ENCODE peak calls at places on chromosomes 5 and 9, in eight cellular contexts. One of them, this sample, is unnamed.

GRCh38 chr9:135116892-135117680 is 29.6 kb downstream of the OLFM1 start:
- DNase-seq in pancreas: peak
- DNase-seq in T-helper 1 cell: no peak
- DNase-seq in head of caudate nucleus: peak
- DNase-seq in stimulated activated CD4-positive, alpha-beta T cell treated with anti-CD3 and anti-CD28 coated beads, Interleukin-15, amount 100 ng/mL, for 1 hour: no peak
- DNase-seq in endothelial cell of umbilical vein: no peak
- DNase-seq in H9: no peak
- DNase-seq in BJ: no peak
- DNase-seq in this sample: no peak

GRCh38 chr9:130682490-130683121 is 11.0 kb upstream of the EXOSC2 start:
- DNase-seq in H9: peak
- DNase-seq in endothelial cell of umbilical vein: peak
- DNase-seq in pancreas: peak
- DNase-seq in T-helper 1 cell: peak
- DNase-seq in head of caudate nucleus: peak
- DNase-seq in stimulated activated CD4-positive, alpha-beta T cell treated with anti-CD3 and anti-CD28 coated beads, Interleukin-15, amount 100 ng/mL, for 1 hour: peak
- DNase-seq in BJ: no peak
- DNase-seq in this sample: peak

GRCh38 chr5:40736103-40736875 is 19.5 kb downstream of the TTC33 start:
- DNase-seq in endothelial cell of umbilical vein: peak
- DNase-seq in H9: no peak
- DNase-seq in T-helper 1 cell: no peak
- DNase-seq in stimulated activated CD4-positive, alpha-beta T cell treated with anti-CD3 and anti-CD28 coated beads, Interleukin-15, amount 100 ng/mL, for 1 hour: no peak
- DNase-seq in pancreas: no peak
- DNase-seq in BJ: no peak
- DNase-seq in head of caudate nucleus: no peak
- DNase-seq in this sample: no peak

GRCh38 chr5:96933764-96934163 is 2.1 kb upstream of the LNPEP start:
- DNase-seq in pancreas: no peak
- DNase-seq in H9: no peak
- DNase-seq in BJ: no peak
- DNase-seq in head of caudate nucleus: no peak
- DNase-seq in endothelial cell of umbilical vein: no peak
- DNase-seq in T-helper 1 cell: no peak
- DNase-seq in stimulated activated CD4-positive, alpha-beta T cell treated with anti-CD3 and anti-CD28 coated beads, Interleukin-15, amount 100 ng/mL, for 1 hour: no peak
- DNase-seq in this sample: no peak

GRCh38 chr5:88778736-88779135 is 104.2 kb downstream of the MEF2C start:
- DNase-seq in head of caudate nucleus: peak
- DNase-seq in T-helper 1 cell: no peak
- DNase-seq in H9: no peak
- DNase-seq in stimulated activated CD4-positive, alpha-beta T cell treated with anti-CD3 and anti-CD28 coated beads, Interleukin-15, amount 100 ng/mL, for 1 hour: no peak
- DNase-seq in endothelial cell of umbilical vein: no peak
- DNase-seq in pancreas: no peak
- DNase-seq in BJ: no peak
- DNase-seq in this sample: no peak

GRCh38 chr9:37922391-37923120 is 18.6 kb upstream of the SLC25A51 start:
- DNase-seq in endothelial cell of umbilical vein: no peak
- DNase-seq in stimulated activated CD4-positive, alpha-beta T cell treated with anti-CD3 and anti-CD28 coated beads, Interleukin-15, amount 100 ng/mL, for 1 hour: no peak
- DNase-seq in T-helper 1 cell: no peak
- DNase-seq in H9: no peak
- DNase-seq in BJ: no peak
- DNase-seq in pancreas: no peak
- DNase-seq in head of caudate nucleus: no peak
- DNase-seq in this sample: no peak

GRCh38 chr5:76819851-76820280 is 1.0 kb downstream of the F2RL1 start:
- DNase-seq in head of caudate nucleus: no peak
- DNase-seq in T-helper 1 cell: no peak
- DNase-seq in H9: no peak
- DNase-seq in BJ: no peak
- DNase-seq in stimulated activated CD4-positive, alpha-beta T cell treated with anti-CD3 and anti-CD28 coated beads, Interleukin-15, amount 100 ng/mL, for 1 hour: no peak
- DNase-seq in endothelial cell of umbilical vein: no peak
- DNase-seq in pancreas: peak
- DNase-seq in this sample: no peak

GRCh38 chr5:8138884-8139283 is 269.9 kb downstream of the MTRR start:
- DNase-seq in head of caudate nucleus: no peak
- DNase-seq in BJ: no peak
- DNase-seq in T-helper 1 cell: no peak
- DNase-seq in endothelial cell of umbilical vein: no peak
- DNase-seq in H9: no peak
- DNase-seq in stimulated activated CD4-positive, alpha-beta T cell treated with anti-CD3 and anti-CD28 coated beads, Interleukin-15, amount 100 ng/mL, for 1 hour: no peak
- DNase-seq in pancreas: no peak
- DNase-seq in this sample: no peak

GRCh38 chr9:93082841-93083411 is 13.1 kb upstream of the CARD19 start:
- DNase-seq in stimulated activated CD4-positive, alpha-beta T cell treated with anti-CD3 and anti-CD28 coated beads, Interleukin-15, amount 100 ng/mL, for 1 hour: no peak
- DNase-seq in head of caudate nucleus: no peak
- DNase-seq in H9: no peak
- DNase-seq in BJ: no peak
- DNase-seq in endothelial cell of umbilical vein: no peak
- DNase-seq in T-helper 1 cell: no peak
- DNase-seq in pancreas: no peak
- DNase-seq in this sample: peak

GRCh38 chr9:114603183-114603582 is 7.9 kb upstream of the TMEM268 start:
- DNase-seq in endothelial cell of umbilical vein: no peak
- DNase-seq in stimulated activated CD4-positive, alpha-beta T cell treated with anti-CD3 and anti-CD28 coated beads, Interleukin-15, amount 100 ng/mL, for 1 hour: no peak
- DNase-seq in H9: no peak
- DNase-seq in BJ: no peak
- DNase-seq in pancreas: no peak
- DNase-seq in head of caudate nucleus: no peak
- DNase-seq in T-helper 1 cell: no peak
- DNase-seq in this sample: no peak

GRCh38 chr9:97561501-97561900 is 60.0 kb downstream of the TMOD1 start:
- DNase-seq in H9: no peak
- DNase-seq in BJ: no peak
- DNase-seq in head of caudate nucleus: no peak
- DNase-seq in pancreas: no peak
- DNase-seq in stimulated activated CD4-positive, alpha-beta T cell treated with anti-CD3 and anti-CD28 coated beads, Interleukin-15, amount 100 ng/mL, for 1 hour: no peak
- DNase-seq in endothelial cell of umbilical vein: no peak
- DNase-seq in T-helper 1 cell: no peak
- DNase-seq in this sample: no peak

GRCh38 chr5:173468821-173469251 is 140.6 kb upstream of the STC2 start:
- DNase-seq in head of caudate nucleus: no peak
- DNase-seq in pancreas: no peak
- DNase-seq in H9: no peak
- DNase-seq in endothelial cell of umbilical vein: no peak
- DNase-seq in BJ: no peak
- DNase-seq in stimulated activated CD4-positive, alpha-beta T cell treated with anti-CD3 and anti-CD28 coated beads, Interleukin-15, amount 100 ng/mL, for 1 hour: no peak
- DNase-seq in T-helper 1 cell: no peak
- DNase-seq in this sample: no peak

GRCh38 chr9:131334568-131335105 is 45.1 kb downstream of the PLPP7 start:
- DNase-seq in head of caudate nucleus: no peak
- DNase-seq in T-helper 1 cell: no peak
- DNase-seq in H9: no peak
- DNase-seq in stimulated activated CD4-positive, alpha-beta T cell treated with anti-CD3 and anti-CD28 coated beads, Interleukin-15, amount 100 ng/mL, for 1 hour: no peak
- DNase-seq in pancreas: no peak
- DNase-seq in BJ: no peak
- DNase-seq in endothelial cell of umbilical vein: peak
- DNase-seq in this sample: no peak

GRCh38 chr5:78797945-78798731 is 149.6 kb upstream of the LHFPL2 start:
- DNase-seq in BJ: no peak
- DNase-seq in head of caudate nucleus: no peak
- DNase-seq in H9: no peak
- DNase-seq in stimulated activated CD4-positive, alpha-beta T cell treated with anti-CD3 and anti-CD28 coated beads, Interleukin-15, amount 100 ng/mL, for 1 hour: no peak
- DNase-seq in endothelial cell of umbilical vein: no peak
- DNase-seq in T-helper 1 cell: no peak
- DNase-seq in pancreas: no peak
- DNase-seq in this sample: no peak

GRCh38 chr5:176540956-176541337 is 3.7 kb upstream of the RNF44 start:
- DNase-seq in H9: no peak
- DNase-seq in endothelial cell of umbilical vein: no peak
- DNase-seq in head of caudate nucleus: no peak
- DNase-seq in BJ: no peak
- DNase-seq in pancreas: no peak
- DNase-seq in stimulated activated CD4-positive, alpha-beta T cell treated with anti-CD3 and anti-CD28 coated beads, Interleukin-15, amount 100 ng/mL, for 1 hour: no peak
- DNase-seq in T-helper 1 cell: no peak
- DNase-seq in this sample: peak

GRCh38 chr5:77239126-77239741 is 28.8 kb downstream of the PDE8B start:
- DNase-seq in BJ: no peak
- DNase-seq in endothelial cell of umbilical vein: peak
- DNase-seq in head of caudate nucleus: no peak
- DNase-seq in T-helper 1 cell: no peak
- DNase-seq in stimulated activated CD4-positive, alpha-beta T cell treated with anti-CD3 and anti-CD28 coated beads, Interleukin-15, amount 100 ng/mL, for 1 hour: no peak
- DNase-seq in pancreas: no peak
- DNase-seq in H9: no peak
- DNase-seq in this sample: no peak

GRCh38 chr5:135535820-135536801 is at the start of gene NEUROG1:
- DNase-seq in endothelial cell of umbilical vein: no peak
- DNase-seq in head of caudate nucleus: no peak
- DNase-seq in pancreas: no peak
- DNase-seq in T-helper 1 cell: no peak
- DNase-seq in H9: peak
- DNase-seq in BJ: no peak
- DNase-seq in stimulated activated CD4-positive, alpha-beta T cell treated with anti-CD3 and anti-CD28 coated beads, Interleukin-15, amount 100 ng/mL, for 1 hour: no peak
- DNase-seq in this sample: no peak

GRCh38 chr5:119578937-119579336 is 50.4 kb upstream of the FAM170A start:
- DNase-seq in T-helper 1 cell: no peak
- DNase-seq in head of caudate nucleus: no peak
- DNase-seq in stimulated activated CD4-positive, alpha-beta T cell treated with anti-CD3 and anti-CD28 coated beads, Interleukin-15, amount 100 ng/mL, for 1 hour: no peak
- DNase-seq in pancreas: no peak
- DNase-seq in endothelial cell of umbilical vein: peak
- DNase-seq in BJ: no peak
- DNase-seq in H9: peak
- DNase-seq in this sample: no peak

GRCh38 chr5:107566537-107566875 is 104.2 kb downstream of the EFNA5 start:
- DNase-seq in pancreas: no peak
- DNase-seq in T-helper 1 cell: no peak
- DNase-seq in head of caudate nucleus: no peak
- DNase-seq in H9: no peak
- DNase-seq in endothelial cell of umbilical vein: no peak
- DNase-seq in BJ: no peak
- DNase-seq in stimulated activated CD4-positive, alpha-beta T cell treated with anti-CD3 and anti-CD28 coated beads, Interleukin-15, amount 100 ng/mL, for 1 hour: no peak
- DNase-seq in this sample: no peak

GRCh38 chr9:94937214-94937903 is 210.9 kb downstream of the AOPEP start:
- DNase-seq in BJ: peak
- DNase-seq in H9: no peak
- DNase-seq in endothelial cell of umbilical vein: peak
- DNase-seq in pancreas: no peak
- DNase-seq in T-helper 1 cell: no peak
- DNase-seq in stimulated activated CD4-positive, alpha-beta T cell treated with anti-CD3 and anti-CD28 coated beads, Interleukin-15, amount 100 ng/mL, for 1 hour: no peak
- DNase-seq in head of caudate nucleus: no peak
- DNase-seq in this sample: no peak

GRCh38 chr5:67971223-67971830 is 244.2 kb upstream of the PIK3R1 start:
- DNase-seq in head of caudate nucleus: no peak
- DNase-seq in endothelial cell of umbilical vein: no peak
- DNase-seq in pancreas: peak
- DNase-seq in BJ: peak
- DNase-seq in stimulated activated CD4-positive, alpha-beta T cell treated with anti-CD3 and anti-CD28 coated beads, Interleukin-15, amount 100 ng/mL, for 1 hour: no peak
- DNase-seq in H9: no peak
- DNase-seq in T-helper 1 cell: no peak
- DNase-seq in this sample: no peak

GRCh38 chr5:107218457-107219193 is 452.1 kb downstream of the EFNA5 start:
- DNase-seq in H9: no peak
- DNase-seq in head of caudate nucleus: no peak
- DNase-seq in stimulated activated CD4-positive, alpha-beta T cell treated with anti-CD3 and anti-CD28 coated beads, Interleukin-15, amount 100 ng/mL, for 1 hour: no peak
- DNase-seq in T-helper 1 cell: no peak
- DNase-seq in BJ: no peak
- DNase-seq in endothelial cell of umbilical vein: peak
- DNase-seq in pancreas: no peak
- DNase-seq in this sample: no peak

GRCh38 chr5:169161022-169161680 is 139.8 kb downstream of the SLIT3 start:
- DNase-seq in head of caudate nucleus: no peak
- DNase-seq in H9: peak
- DNase-seq in endothelial cell of umbilical vein: peak
- DNase-seq in T-helper 1 cell: no peak
- DNase-seq in pancreas: peak
- DNase-seq in BJ: peak
- DNase-seq in stimulated activated CD4-positive, alpha-beta T cell treated with anti-CD3 and anti-CD28 coated beads, Interleukin-15, amount 100 ng/mL, for 1 hour: no peak
- DNase-seq in this sample: no peak

GRCh38 chr5:130747556-130747955 is 417.5 kb downstream of the HINT1 start:
- DNase-seq in pancreas: no peak
- DNase-seq in head of caudate nucleus: no peak
- DNase-seq in H9: no peak
- DNase-seq in stimulated activated CD4-positive, alpha-beta T cell treated with anti-CD3 and anti-CD28 coated beads, Interleukin-15, amount 100 ng/mL, for 1 hour: no peak
- DNase-seq in T-helper 1 cell: no peak
- DNase-seq in BJ: no peak
- DNase-seq in endothelial cell of umbilical vein: no peak
- DNase-seq in this sample: no peak

GRCh38 chr5:83244516-83244915 is 167.2 kb downstream of the XRCC4 start:
- DNase-seq in BJ: no peak
- DNase-seq in pancreas: no peak
- DNase-seq in stimulated activated CD4-positive, alpha-beta T cell treated with anti-CD3 and anti-CD28 coated beads, Interleukin-15, amount 100 ng/mL, for 1 hour: no peak
- DNase-seq in T-helper 1 cell: no peak
- DNase-seq in H9: no peak
- DNase-seq in endothelial cell of umbilical vein: no peak
- DNase-seq in head of caudate nucleus: no peak
- DNase-seq in this sample: no peak

GRCh38 chr5:36214434-36214833 is 27.3 kb downstream of the NADK2 start:
- DNase-seq in pancreas: no peak
- DNase-seq in head of caudate nucleus: no peak
- DNase-seq in endothelial cell of umbilical vein: no peak
- DNase-seq in T-helper 1 cell: no peak
- DNase-seq in BJ: no peak
- DNase-seq in H9: no peak
- DNase-seq in stimulated activated CD4-positive, alpha-beta T cell treated with anti-CD3 and anti-CD28 coated beads, Interleukin-15, amount 100 ng/mL, for 1 hour: no peak
- DNase-seq in this sample: no peak

GRCh38 chr5:39197556-39197955 is 21.8 kb downstream of the FYB1 start:
- DNase-seq in T-helper 1 cell: peak
- DNase-seq in H9: no peak
- DNase-seq in stimulated activated CD4-positive, alpha-beta T cell treated with anti-CD3 and anti-CD28 coated beads, Interleukin-15, amount 100 ng/mL, for 1 hour: no peak
- DNase-seq in BJ: no peak
- DNase-seq in endothelial cell of umbilical vein: no peak
- DNase-seq in pancreas: no peak
- DNase-seq in head of caudate nucleus: no peak
- DNase-seq in this sample: peak

GRCh38 chr5:74490814-74491213 is 149.7 kb downstream of the ENC1 start:
- DNase-seq in pancreas: no peak
- DNase-seq in endothelial cell of umbilical vein: no peak
- DNase-seq in H9: no peak
- DNase-seq in stimulated activated CD4-positive, alpha-beta T cell treated with anti-CD3 and anti-CD28 coated beads, Interleukin-15, amount 100 ng/mL, for 1 hour: no peak
- DNase-seq in head of caudate nucleus: no peak
- DNase-seq in BJ: no peak
- DNase-seq in T-helper 1 cell: no peak
- DNase-seq in this sample: no peak

GRCh38 chr9:90546200-90546599 is 96.4 kb downstream of the DIRAS2 start:
- DNase-seq in BJ: peak
- DNase-seq in endothelial cell of umbilical vein: no peak
- DNase-seq in T-helper 1 cell: no peak
- DNase-seq in pancreas: no peak
- DNase-seq in H9: no peak
- DNase-seq in stimulated activated CD4-positive, alpha-beta T cell treated with anti-CD3 and anti-CD28 coated beads, Interleukin-15, amount 100 ng/mL, for 1 hour: no peak
- DNase-seq in head of caudate nucleus: peak
- DNase-seq in this sample: no peak

GRCh38 chr5:171419663-171420428 is 399 bp downstream of the FGF18 start:
- DNase-seq in pancreas: no peak
- DNase-seq in head of caudate nucleus: no peak
- DNase-seq in T-helper 1 cell: no peak
- DNase-seq in H9: peak
- DNase-seq in endothelial cell of umbilical vein: no peak
- DNase-seq in BJ: no peak
- DNase-seq in stimulated activated CD4-positive, alpha-beta T cell treated with anti-CD3 and anti-CD28 coated beads, Interleukin-15, amount 100 ng/mL, for 1 hour: no peak
- DNase-seq in this sample: peak

GRCh38 chr5:158313739-158314464 is 455.0 kb upstream of the CLINT1 start:
- DNase-seq in pancreas: no peak
- DNase-seq in H9: peak
- DNase-seq in stimulated activated CD4-positive, alpha-beta T cell treated with anti-CD3 and anti-CD28 coated beads, Interleukin-15, amount 100 ng/mL, for 1 hour: no peak
- DNase-seq in endothelial cell of umbilical vein: no peak
- DNase-seq in BJ: no peak
- DNase-seq in head of caudate nucleus: no peak
- DNase-seq in T-helper 1 cell: no peak
- DNase-seq in this sample: no peak

GRCh38 chr5:8456846-8457186 is 587.9 kb downstream of the MTRR start:
- DNase-seq in pancreas: no peak
- DNase-seq in H9: no peak
- DNase-seq in endothelial cell of umbilical vein: no peak
- DNase-seq in stimulated activated CD4-positive, alpha-beta T cell treated with anti-CD3 and anti-CD28 coated beads, Interleukin-15, amount 100 ng/mL, for 1 hour: no peak
- DNase-seq in BJ: no peak
- DNase-seq in T-helper 1 cell: no peak
- DNase-seq in head of caudate nucleus: no peak
- DNase-seq in this sample: no peak

This sample was measured in CD8-positive, alpha-beta T cell.